ENCODE peak calls at places on chromosomes 16 and 17, in four cellular contexts. C is NCI-H82, J is cardiac fibroblast, H is GOT3. A is an unnamed sample.

GRCh38 chr16:27945233-27945975 is 118.1 kb downstream of the GSG1L start:
- DNase-seq in J (no peak), C (peak), H (no peak), A (no peak)

GRCh38 chr16:89909777-89910716 is 8.6 kb upstream of the MC1R start:
- DNase-seq in C (peak), J (peak), H (no peak), A (peak)

GRCh38 chr17:37299257-37299985 is 76.4 kb upstream of the C17orf78 start:
- DNase-seq in H (no peak), C (peak), J (peak), A (no peak)

GRCh38 chr16:89297156-89297869 is 79.8 kb downstream of the ZNF778 start:
- DNase-seq in H (no peak), J (no peak), C (no peak), A (no peak)

GRCh38 chr17:64009571-64010402 is 10.6 kb downstream of the ICAM2 start:
- DNase-seq in C (no peak), J (no peak), H (no peak), A (no peak)

GRCh38 chr17:48625502-48626201 is 506 bp downstream of the HOXB9 start:
- DNase-seq in H (no peak), C (no peak), J (no peak), A (peak)

GRCh38 chr16:85110105-85110504 is 2.2 kb downstream of the CIBAR2 start:
- DNase-seq in J (no peak), H (no peak), C (no peak), A (no peak)

GRCh38 chr16:86261379-86261778 is 248.9 kb upstream of the FOXF1 start:
- DNase-seq in C (peak), H (no peak), J (peak), A (no peak)

GRCh38 chr16:2326191-2326590 is 14.3 kb downstream of the ABCA3 start:
- DNase-seq in C (no peak), H (no peak), J (no peak), A (no peak)

GRCh38 chr16:51497541-51498211 is 346.6 kb upstream of the SALL1 start:
- DNase-seq in C (no peak), H (no peak), J (no peak), A (no peak)

GRCh38 chr17:73549841-73550430 is 94.3 kb downstream of the SDK2 start:
- DNase-seq in H (no peak), C (peak), J (no peak), A (no peak)

GRCh38 chr17:74054249-74054648 is 149.2 kb upstream of the RPL38 start:
- DNase-seq in C (peak), J (no peak), H (no peak), A (no peak)

GRCh38 chr17:70636517-70637133 is 467.3 kb downstream of the KCNJ2 start:
- DNase-seq in C (peak), H (no peak), J (peak), A (no peak)

GRCh38 chr17:80071116-80071980 is 30.0 kb upstream of the GAA start:
- DNase-seq in H (no peak), J (peak), C (no peak), A (no peak)

GRCh38 chr16:31700200-31700529 is 172.5 kb downstream of the AHSP start:
- DNase-seq in H (no peak), C (peak), J (no peak), A (no peak)

GRCh38 chr16:51638338-51639135 is 487.5 kb upstream of the SALL1 start:
- DNase-seq in H (no peak), J (no peak), C (peak), A (no peak)

GRCh38 chr17:9880582-9880999 is 24.5 kb downstream of the RCVRN start:
- DNase-seq in H (no peak), C (no peak), J (peak), A (no peak)

GRCh38 chr17:58679263-58680037 is 12.4 kb downstream of the TEX14 start:
- DNase-seq in H (no peak), J (peak), C (peak), A (no peak)

GRCh38 chr16:81366316-81366932 is 51.7 kb downstream of the GAN start:
- DNase-seq in J (peak), C (peak), H (no peak), A (no peak)

GRCh38 chr17:49913226-49914095 is 55.5 kb upstream of the DLX4 start:
- DNase-seq in C (peak), J (peak), H (no peak), A (no peak)

GRCh38 chr16:24737916-24738594 is 8.6 kb downstream of the TNRC6A start:
- DNase-seq in H (no peak), J (no peak), C (no peak), A (no peak)